ENCODE peak calls at places on chromosomes 13 and 19, in four cellular contexts. W is mammary epithelial cell, L is pancreas, B is HCT116. V is an unnamed sample.
A peak's percentile ranks its signal among the peaks of the same experiment; 100 is the strongest.

GRCh38 chr13:62631614-62632013 is 1216.0 kb upstream of the PCDH20 start:
- DNase-seq in B (no peak), W (no peak), L (no peak), V (no peak)

GRCh38 chr19:5090780-5091575 is 122.1 kb downstream of the KDM4B start:
- DNase-seq in W (no peak), L (no peak), B (no peak), V (peak; percentile 24)

GRCh38 chr13:29934531-29935308 is 84.3 kb upstream of the UBL3 start:
- DNase-seq in L (no peak), B (no peak), W (no peak), V (no peak)

GRCh38 chr13:60229708-60230272 is 66.1 kb upstream of the DIAPH3 start:
- DNase-seq in L (no peak), W (no peak), B (no peak), V (no peak)

GRCh38 chr19:44800461-44800860 is 8.4 kb upstream of the BCAM start:
- DNase-seq in W (peak; percentile 63), L (peak; percentile 91), B (no peak), V (peak; percentile 57)

GRCh38 chr19:48553676-48554384 is 1.9 kb downstream of the SULT2B1 start:
- DNase-seq in W (peak; percentile 44), B (no peak), L (no peak), V (peak; percentile 45)

GRCh38 chr13:30257433-30258099 is 49.8 kb downstream of the KATNAL1 start:
- DNase-seq in W (no peak), B (no peak), L (no peak), V (no peak)

GRCh38 chr19:35330475-35330874 is 1.5 kb downstream of the CD22 start:
- DNase-seq in B (no peak), W (no peak), L (no peak), V (no peak)

GRCh38 chr19:35712529-35712909 is 5.3 kb upstream of the KMT2B start:
- DNase-seq in L (no peak), B (no peak), W (no peak), V (no peak)

GRCh38 chr19:34237283-34237682 is 17.1 kb upstream of the GARRE1 start:
- DNase-seq in L (no peak), B (no peak), W (no peak), V (no peak)

DNA sequence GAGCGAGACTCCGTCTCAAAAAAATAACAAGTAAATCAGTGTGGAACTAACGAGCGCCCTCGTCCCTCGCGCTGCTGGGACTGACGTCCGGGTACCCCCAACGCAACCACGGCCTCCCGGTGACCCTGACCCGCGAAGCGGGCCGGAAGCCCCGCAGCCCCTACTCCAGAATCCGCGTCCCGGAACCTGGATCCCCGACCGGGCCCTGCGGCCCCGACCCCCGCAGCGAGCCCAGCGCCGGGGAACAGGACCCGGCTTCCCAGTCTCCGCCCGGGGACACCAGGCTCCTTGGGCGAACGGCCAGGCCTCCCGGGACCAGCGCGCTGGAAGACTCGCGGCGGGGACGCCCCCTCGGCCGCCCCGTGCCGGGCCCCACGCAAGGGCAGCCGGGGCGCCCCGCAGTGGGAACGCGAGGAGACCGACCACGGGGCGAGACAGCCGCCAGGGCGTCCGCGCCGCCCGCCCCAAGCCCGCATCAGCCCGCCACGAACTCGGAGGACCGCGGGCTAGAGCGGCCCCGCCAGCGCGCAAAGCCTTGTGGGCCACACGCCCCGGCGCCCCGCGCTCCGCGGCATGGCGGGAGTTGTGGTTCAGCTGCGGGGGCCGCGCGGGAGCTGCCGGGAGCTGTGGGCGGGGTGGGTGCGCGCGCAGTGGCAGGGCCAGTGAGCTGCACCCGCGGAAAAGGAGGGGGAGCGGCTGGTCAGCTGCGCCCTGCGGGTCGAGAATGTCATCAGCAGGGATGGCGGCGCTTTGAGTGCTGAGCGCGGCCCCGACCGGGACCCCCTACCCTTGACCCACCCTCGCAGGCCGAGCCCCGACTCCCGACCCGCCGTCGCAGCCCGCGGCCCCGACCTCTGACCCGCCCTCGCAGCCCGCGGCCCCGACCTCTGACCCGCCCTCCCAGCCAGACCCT is 7.5 kb upstream of the MADCAM1 start:
- DNase-seq in B (peak; percentile 84), W (peak; percentile 92), L (peak; percentile 98), V (peak; percentile 75)
- H3K27ac ChIP-seq in B (peak overlapping the region; percentile 100), W (peak overlapping the region; percentile 74), L (peak overlapping the region; percentile 70), V (peak overlapping the region; percentile 60)

GRCh38 chr13:23701191-23701590 is 131.0 kb downstream of the TNFRSF19 start:
- DNase-seq in L (no peak), B (no peak), W (no peak), V (no peak)
- H3K4me3 ChIP-seq in L (no peak overlapping the region), B (no peak overlapping the region), W (no peak overlapping the region), V (no peak overlapping the region)

DNA sequence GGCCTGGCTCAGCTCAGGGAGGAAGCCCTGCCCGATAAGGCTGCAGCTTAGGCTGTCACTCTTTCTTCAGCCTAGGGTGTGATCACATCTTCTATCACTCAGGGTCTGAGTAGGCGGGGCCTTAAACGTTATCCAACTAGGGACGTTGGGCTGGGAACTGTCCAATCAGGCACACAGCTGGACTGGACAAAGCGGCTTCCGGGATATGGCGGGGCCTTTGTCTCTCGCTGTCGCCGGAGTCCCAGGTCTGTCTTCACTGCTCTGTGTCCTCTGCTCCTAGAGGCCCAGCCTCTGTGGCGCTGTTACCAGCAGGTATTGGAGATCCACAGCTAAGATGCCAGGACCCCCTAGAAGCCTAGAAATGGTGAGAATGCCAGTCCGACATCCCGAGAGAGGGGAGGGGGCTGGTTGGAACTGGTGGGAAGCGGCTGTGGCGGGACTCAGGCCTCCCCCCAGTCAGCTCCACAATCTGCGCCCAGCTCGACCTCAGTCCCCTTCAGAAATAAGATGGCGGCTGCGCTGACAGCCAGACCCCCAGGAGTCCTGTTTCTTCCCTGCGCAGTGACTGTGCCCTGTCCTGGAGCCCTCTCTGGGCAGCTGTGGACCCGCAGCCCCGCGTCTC is at the start of gene ZNF254:
- DNase-seq in W (peak; percentile 91), L (peak; percentile 86), B (no peak), V (peak; percentile 97)
- TF ChIP-seq CTCF in W (no peak), L (no peak), B (no peak), V (peak; percentile 5)

GRCh38 chr13:55410398-55411330 is 1730.1 kb upstream of the PRR20A start:
- DNase-seq in L (no peak), B (no peak), W (no peak), V (no peak)
- H3K27ac ChIP-seq in L (no peak overlapping the region), B (no peak overlapping the region), W (no peak overlapping the region), V (no peak overlapping the region)

GRCh38 chr19:40607311-40607871 is 6.2 kb downstream of the LTBP4 start:
- DNase-seq in L (peak; percentile 56), B (no peak), W (no peak), V (no peak)
- H3K4me3 ChIP-seq in L (no peak overlapping the region), B (no peak overlapping the region), W (no peak overlapping the region), V (no peak overlapping the region)

GRCh38 chr19:18772620-18773587 is 18.2 kb downstream of the COMP start:
- DNase-seq in B (no peak), L (no peak), W (peak; percentile 79), V (no peak)
- TF ChIP-seq CTCF in B (no peak), L (no peak), W (peak; percentile 72), V (no peak)

GRCh38 chr19:2756477-2756876 is 16.7 kb upstream of the SLC39A3 start:
- DNase-seq in B (no peak), L (no peak), W (no peak), V (no peak)

GRCh38 chr19:2754659-2755447 is 15.0 kb upstream of the SLC39A3 start:
- DNase-seq in W (no peak), B (no peak), L (no peak), V (no peak)

GRCh38 chr19:2756921-2757881 is 17.4 kb upstream of the SLC39A3 start:
- DNase-seq in L (no peak), W (no peak), B (no peak), V (no peak)

GRCh38 chr19:2755448-2755705 is 15.6 kb upstream of the SLC39A3 start:
- DNase-seq in W (no peak), B (no peak), L (no peak), V (no peak)

GRCh38 chr19:2755811-2756210 is 16.0 kb upstream of the SLC39A3 start:
- DNase-seq in L (no peak), B (no peak), W (no peak), V (no peak)
- H3K27ac ChIP-seq in L (no peak overlapping the region), B (no peak overlapping the region), W (no peak overlapping the region), V (no peak overlapping the region)